ENCODE peak calls at places on chromosome 21, in four cellular contexts. One of them, this sample, is unnamed.

GRCh38 chr21:34086887-34087306 is 13.5 kb downstream of the MRPS6 start:
- DNase-seq in progenitor cell of endocrine pancreas: no peak
- DNase-seq in ELR: no peak
- DNase-seq in H1: no peak
- DNase-seq in this sample: no peak

GRCh38 chr21:45415188-45415942 is 10.4 kb downstream of the COL18A1 start:
- DNase-seq in progenitor cell of endocrine pancreas: no peak
- DNase-seq in ELR: no peak
- DNase-seq in H1: no peak
- DNase-seq in this sample: no peak

GRCh38 chr21:19684328-19684727 is 1280.7 kb upstream of the TMPRSS15 start:
- DNase-seq in progenitor cell of endocrine pancreas: no peak
- DNase-seq in ELR: no peak
- DNase-seq in H1: no peak
- DNase-seq in this sample: no peak

GRCh38 chr21:42362700-42363099 is 3.6 kb downstream of the TFF1 start:
- DNase-seq in progenitor cell of endocrine pancreas: no peak
- DNase-seq in ELR: no peak
- DNase-seq in H1: no peak
- DNase-seq in this sample: no peak

GRCh38 chr21:45093064-45093532 is 18.7 kb downstream of the ADARB1 start:
- DNase-seq in progenitor cell of endocrine pancreas: no peak
- DNase-seq in ELR: no peak
- DNase-seq in H1: no peak
- DNase-seq in this sample: no peak

GRCh38 chr21:45209046-45209445 is 78.6 kb downstream of the POFUT2 start:
- DNase-seq in progenitor cell of endocrine pancreas: no peak
- DNase-seq in ELR: peak
- DNase-seq in H1: no peak
- DNase-seq in this sample: peak

GRCh38 chr21:33299181-33299752 is 25.5 kb upstream of the IFNAR1 start:
- DNase-seq in progenitor cell of endocrine pancreas: no peak
- DNase-seq in ELR: no peak
- DNase-seq in H1: no peak
- DNase-seq in this sample: no peak

GRCh38 chr21:46621457-46622182 is 13.9 kb upstream of the PRMT2 start:
- DNase-seq in progenitor cell of endocrine pancreas: no peak
- DNase-seq in ELR: no peak
- DNase-seq in H1: no peak
- DNase-seq in this sample: no peak

GRCh38 chr21:31576428-31576827 is 83.1 kb upstream of the SOD1 start:
- DNase-seq in progenitor cell of endocrine pancreas: no peak
- DNase-seq in ELR: no peak
- DNase-seq in H1: no peak
- DNase-seq in this sample: no peak

GRCh38 chr21:26389971-26390641 is 183.0 kb downstream of the CYYR1 start:
- DNase-seq in progenitor cell of endocrine pancreas: no peak
- DNase-seq in ELR: peak
- DNase-seq in H1: no peak
- DNase-seq in this sample: peak

GRCh38 chr21:44756416-44757185 is 45.0 kb downstream of the UBE2G2 start:
- DNase-seq in progenitor cell of endocrine pancreas: no peak
- DNase-seq in ELR: peak
- DNase-seq in H1: no peak
- DNase-seq in this sample: no peak

GRCh38 chr21:33036430-33037162 is 10.9 kb downstream of the OLIG2 start:
- DNase-seq in progenitor cell of endocrine pancreas: no peak
- DNase-seq in ELR: peak
- DNase-seq in H1: peak
- DNase-seq in this sample: peak

GRCh38 chr21:15009964-15010363 is 54.8 kb downstream of the NRIP1 start:
- DNase-seq in progenitor cell of endocrine pancreas: no peak
- DNase-seq in ELR: peak
- DNase-seq in H1: no peak
- DNase-seq in this sample: peak